ENCODE peak calls at places on chromosomes 4 and X, in six cellular contexts. One of them, this sample, is unnamed.

GRCh38 chr4:5884804-5885203 is 8.1 kb downstream of the CRMP1 start:
- DNase-seq in T-helper 2 cell: no peak
- DNase-seq in NCI-H82: no peak
- DNase-seq in progenitor cell of endocrine pancreas: no peak
- DNase-seq in H7: no peak
- DNase-seq in effector CD4-positive, alpha-beta T cell: no peak
- DNase-seq in this sample: no peak

GRCh38 chrX:37380920-37381319 is 31.8 kb downstream of the PRRG1 start:
- DNase-seq in T-helper 2 cell: no peak
- DNase-seq in NCI-H82: no peak
- DNase-seq in progenitor cell of endocrine pancreas: no peak
- DNase-seq in H7: no peak
- DNase-seq in effector CD4-positive, alpha-beta T cell: no peak
- DNase-seq in this sample: no peak

GRCh38 chr4:128310266-128310697 is 22.7 kb upstream of the PGRMC2 start:
- DNase-seq in T-helper 2 cell: no peak
- DNase-seq in NCI-H82: peak
- DNase-seq in progenitor cell of endocrine pancreas: no peak
- DNase-seq in H7: peak
- DNase-seq in effector CD4-positive, alpha-beta T cell: no peak
- DNase-seq in this sample: no peak

GRCh38 chr4:128387600-128388351 is 100.2 kb upstream of the PGRMC2 start:
- DNase-seq in T-helper 2 cell: no peak
- DNase-seq in NCI-H82: no peak
- DNase-seq in progenitor cell of endocrine pancreas: no peak
- DNase-seq in H7: no peak
- DNase-seq in effector CD4-positive, alpha-beta T cell: no peak
- DNase-seq in this sample: no peak

GRCh38 chrX:22323541-22323940 is 50.8 kb downstream of the CBLL2 start:
- DNase-seq in T-helper 2 cell: no peak
- DNase-seq in NCI-H82: no peak
- DNase-seq in progenitor cell of endocrine pancreas: no peak
- DNase-seq in H7: no peak
- DNase-seq in effector CD4-positive, alpha-beta T cell: no peak
- DNase-seq in this sample: no peak

GRCh38 chr4:129087516-129087915 is 5.8 kb downstream of the SCLT1 start:
- DNase-seq in T-helper 2 cell: no peak
- DNase-seq in NCI-H82: no peak
- DNase-seq in progenitor cell of endocrine pancreas: no peak
- DNase-seq in H7: no peak
- DNase-seq in effector CD4-positive, alpha-beta T cell: no peak
- DNase-seq in this sample: no peak

GRCh38 chr4:103046416-103047290 is 27.1 kb upstream of the SLC9B1 start:
- DNase-seq in T-helper 2 cell: no peak
- DNase-seq in NCI-H82: peak
- DNase-seq in progenitor cell of endocrine pancreas: peak
- DNase-seq in H7: peak
- DNase-seq in effector CD4-positive, alpha-beta T cell: peak
- DNase-seq in this sample: peak

GRCh38 chrX:150316564-150316963 is 46.6 kb upstream of the MAMLD1 start:
- DNase-seq in T-helper 2 cell: no peak
- DNase-seq in NCI-H82: peak
- DNase-seq in progenitor cell of endocrine pancreas: no peak
- DNase-seq in H7: no peak
- DNase-seq in effector CD4-positive, alpha-beta T cell: no peak
- DNase-seq in this sample: no peak

GRCh38 chr4:140257461-140258305 is 103.7 kb upstream of the MAML3 start:
- DNase-seq in T-helper 2 cell: no peak
- DNase-seq in NCI-H82: no peak
- DNase-seq in progenitor cell of endocrine pancreas: no peak
- DNase-seq in H7: no peak
- DNase-seq in effector CD4-positive, alpha-beta T cell: no peak
- DNase-seq in this sample: no peak

GRCh38 chr4:24742773-24743676 is 52.3 kb upstream of the SOD3 start:
- DNase-seq in T-helper 2 cell: no peak
- DNase-seq in NCI-H82: no peak
- DNase-seq in progenitor cell of endocrine pancreas: no peak
- DNase-seq in H7: no peak
- DNase-seq in effector CD4-positive, alpha-beta T cell: no peak
- DNase-seq in this sample: no peak

GRCh38 chr4:10461091-10461849 is 4.0 kb upstream of the ZNF518B start:
- DNase-seq in T-helper 2 cell: peak
- DNase-seq in NCI-H82: peak
- DNase-seq in progenitor cell of endocrine pancreas: peak
- DNase-seq in H7: peak
- DNase-seq in effector CD4-positive, alpha-beta T cell: peak
- DNase-seq in this sample: peak

GRCh38 chrX:6163761-6164160 is 64.9 kb downstream of the NLGN4X start:
- DNase-seq in T-helper 2 cell: no peak
- DNase-seq in NCI-H82: no peak
- DNase-seq in progenitor cell of endocrine pancreas: no peak
- DNase-seq in H7: no peak
- DNase-seq in effector CD4-positive, alpha-beta T cell: no peak
- DNase-seq in this sample: no peak

GRCh38 chr4:11483076-11483475 is 54.4 kb upstream of the HS3ST1 start:
- DNase-seq in T-helper 2 cell: no peak
- DNase-seq in NCI-H82: no peak
- DNase-seq in progenitor cell of endocrine pancreas: no peak
- DNase-seq in H7: no peak
- DNase-seq in effector CD4-positive, alpha-beta T cell: no peak
- DNase-seq in this sample: no peak

GRCh38 chr4:15562114-15562513 is 92.4 kb downstream of the CC2D2A start:
- DNase-seq in T-helper 2 cell: no peak
- DNase-seq in NCI-H82: no peak
- DNase-seq in progenitor cell of endocrine pancreas: no peak
- DNase-seq in H7: no peak
- DNase-seq in effector CD4-positive, alpha-beta T cell: no peak
- DNase-seq in this sample: no peak

GRCh38 chr4:185859106-185859505 is 47.1 kb upstream of the SORBS2 start:
- DNase-seq in T-helper 2 cell: no peak
- DNase-seq in NCI-H82: peak
- DNase-seq in progenitor cell of endocrine pancreas: no peak
- DNase-seq in H7: no peak
- DNase-seq in effector CD4-positive, alpha-beta T cell: no peak
- DNase-seq in this sample: no peak

GRCh38 chrX:86149089-86149488 is 838 bp downstream of the DACH2 start:
- DNase-seq in T-helper 2 cell: no peak
- DNase-seq in NCI-H82: peak
- DNase-seq in progenitor cell of endocrine pancreas: no peak
- DNase-seq in H7: no peak
- DNase-seq in effector CD4-positive, alpha-beta T cell: no peak
- DNase-seq in this sample: no peak

GRCh38 chrX:115547448-115547847 is 13.5 kb upstream of the PLS3 start:
- DNase-seq in T-helper 2 cell: no peak
- DNase-seq in NCI-H82: peak
- DNase-seq in progenitor cell of endocrine pancreas: no peak
- DNase-seq in H7: peak
- DNase-seq in effector CD4-positive, alpha-beta T cell: no peak
- DNase-seq in this sample: no peak

GRCh38 chr4:119286377-119287002 is 35.4 kb downstream of the FABP2 start:
- DNase-seq in T-helper 2 cell: no peak
- DNase-seq in NCI-H82: no peak
- DNase-seq in progenitor cell of endocrine pancreas: no peak
- DNase-seq in H7: no peak
- DNase-seq in effector CD4-positive, alpha-beta T cell: peak
- DNase-seq in this sample: no peak

GRCh38 chrX:153526801-153527599 is 9.6 kb downstream of the ATP2B3 start:
- DNase-seq in T-helper 2 cell: no peak
- DNase-seq in NCI-H82: peak
- DNase-seq in progenitor cell of endocrine pancreas: no peak
- DNase-seq in H7: no peak
- DNase-seq in effector CD4-positive, alpha-beta T cell: no peak
- DNase-seq in this sample: no peak

GRCh38 chrX:133045986-133046385 is 50.9 kb downstream of the USP26 start:
- DNase-seq in T-helper 2 cell: no peak
- DNase-seq in NCI-H82: peak
- DNase-seq in progenitor cell of endocrine pancreas: no peak
- DNase-seq in H7: peak
- DNase-seq in effector CD4-positive, alpha-beta T cell: no peak
- DNase-seq in this sample: no peak

GRCh38 chrX:47662144-47662657 is 3.2 kb upstream of the UXT start:
- DNase-seq in T-helper 2 cell: peak
- DNase-seq in NCI-H82: no peak
- DNase-seq in progenitor cell of endocrine pancreas: no peak
- DNase-seq in H7: no peak
- DNase-seq in effector CD4-positive, alpha-beta T cell: no peak
- DNase-seq in this sample: peak

GRCh38 chr4:168784786-168785461 is 225.1 kb downstream of the CBR4 start:
- DNase-seq in T-helper 2 cell: no peak
- DNase-seq in NCI-H82: no peak
- DNase-seq in progenitor cell of endocrine pancreas: no peak
- DNase-seq in H7: no peak
- DNase-seq in effector CD4-positive, alpha-beta T cell: no peak
- DNase-seq in this sample: no peak

GRCh38 chr4:38409852-38410251 is 254.1 kb upstream of the KLF3 start:
- DNase-seq in T-helper 2 cell: no peak
- DNase-seq in NCI-H82: no peak
- DNase-seq in progenitor cell of endocrine pancreas: no peak
- DNase-seq in H7: no peak
- DNase-seq in effector CD4-positive, alpha-beta T cell: no peak
- DNase-seq in this sample: no peak

GRCh38 chrX:46791927-46792825 is 33.3 kb upstream of the SLC9A7 start:
- DNase-seq in T-helper 2 cell: no peak
- DNase-seq in NCI-H82: no peak
- DNase-seq in progenitor cell of endocrine pancreas: no peak
- DNase-seq in H7: peak
- DNase-seq in effector CD4-positive, alpha-beta T cell: no peak
- DNase-seq in this sample: no peak

GRCh38 chr4:107018336-107018735 is 17.8 kb downstream of the DKK2 start:
- DNase-seq in T-helper 2 cell: no peak
- DNase-seq in NCI-H82: no peak
- DNase-seq in progenitor cell of endocrine pancreas: no peak
- DNase-seq in H7: no peak
- DNase-seq in effector CD4-positive, alpha-beta T cell: no peak
- DNase-seq in this sample: no peak

GRCh38 chrX:74421181-74422028 is at the start of gene SLC16A2:
- DNase-seq in T-helper 2 cell: no peak
- DNase-seq in NCI-H82: peak
- DNase-seq in progenitor cell of endocrine pancreas: peak
- DNase-seq in H7: peak
- DNase-seq in effector CD4-positive, alpha-beta T cell: no peak
- DNase-seq in this sample: no peak

GRCh38 chrX:16208601-16209000 is 41.3 kb downstream of the MAGEB17 start:
- DNase-seq in T-helper 2 cell: no peak
- DNase-seq in NCI-H82: no peak
- DNase-seq in progenitor cell of endocrine pancreas: no peak
- DNase-seq in H7: no peak
- DNase-seq in effector CD4-positive, alpha-beta T cell: no peak
- DNase-seq in this sample: no peak

GRCh38 chr4:59455751-59456150 is 1744.4 kb upstream of the ADGRL3 start:
- DNase-seq in T-helper 2 cell: no peak
- DNase-seq in NCI-H82: no peak
- DNase-seq in progenitor cell of endocrine pancreas: no peak
- DNase-seq in H7: no peak
- DNase-seq in effector CD4-positive, alpha-beta T cell: no peak
- DNase-seq in this sample: no peak

GRCh38 chr4:70269674-70270073 is 27.3 kb downstream of the CSN3 start:
- DNase-seq in T-helper 2 cell: no peak
- DNase-seq in NCI-H82: peak
- DNase-seq in progenitor cell of endocrine pancreas: no peak
- DNase-seq in H7: peak
- DNase-seq in effector CD4-positive, alpha-beta T cell: no peak
- DNase-seq in this sample: no peak

GRCh38 chr4:89314291-89314690 is 6.7 kb upstream of the GPRIN3 start:
- DNase-seq in T-helper 2 cell: no peak
- DNase-seq in NCI-H82: no peak
- DNase-seq in progenitor cell of endocrine pancreas: no peak
- DNase-seq in H7: no peak
- DNase-seq in effector CD4-positive, alpha-beta T cell: no peak
- DNase-seq in this sample: no peak

GRCh38 chr4:77043507-77044131 is 32.2 kb downstream of the CCNI start:
- DNase-seq in T-helper 2 cell: no peak
- DNase-seq in NCI-H82: no peak
- DNase-seq in progenitor cell of endocrine pancreas: no peak
- DNase-seq in H7: no peak
- DNase-seq in effector CD4-positive, alpha-beta T cell: no peak
- DNase-seq in this sample: no peak

GRCh38 chr4:111404673-111405072 is 740.6 kb upstream of the FAM241A start:
- DNase-seq in T-helper 2 cell: no peak
- DNase-seq in NCI-H82: no peak
- DNase-seq in progenitor cell of endocrine pancreas: no peak
- DNase-seq in H7: no peak
- DNase-seq in effector CD4-positive, alpha-beta T cell: no peak
- DNase-seq in this sample: no peak

GRCh38 chr4:15938182-15938581 is 358 bp downstream of the FGFBP1 start:
- DNase-seq in T-helper 2 cell: no peak
- DNase-seq in NCI-H82: no peak
- DNase-seq in progenitor cell of endocrine pancreas: no peak
- DNase-seq in H7: peak
- DNase-seq in effector CD4-positive, alpha-beta T cell: no peak
- DNase-seq in this sample: no peak

GRCh38 chr4:159540501-159540900 is 437.6 kb downstream of the RAPGEF2 start:
- DNase-seq in T-helper 2 cell: no peak
- DNase-seq in NCI-H82: no peak
- DNase-seq in progenitor cell of endocrine pancreas: no peak
- DNase-seq in H7: peak
- DNase-seq in effector CD4-positive, alpha-beta T cell: no peak
- DNase-seq in this sample: no peak

GRCh38 chr4:91488946-91489345 is 814.8 kb upstream of the GRID2 start:
- DNase-seq in T-helper 2 cell: no peak
- DNase-seq in NCI-H82: no peak
- DNase-seq in progenitor cell of endocrine pancreas: no peak
- DNase-seq in H7: no peak
- DNase-seq in effector CD4-positive, alpha-beta T cell: no peak
- DNase-seq in this sample: no peak

This sample was measured in stimulated activated naive B cell treated with anti-CD40 and anti-IgM and Interleukin-4, amounts not matched to agents 10 μg/mL and 1 μg/mL and 100 μg/mL, for 72 hours.